ENCODE peak calls at places on chromosome 22, in eight cellular contexts. One of them, this sample, is unnamed.
A peak's percentile ranks its signal among the peaks of the same experiment; 100 is the strongest.

GRCh38 chr22:36234919-36235318 is 4.4 kb downstream of the APOL2 start:
- DNase-seq in activated effector memory CD4-positive, alpha-beta T cell treated with anti-CD3 and anti-CD28 coated beads, Interleukin-2, amount 50 U/mL, for 16 hours: no peak
- DNase-seq in Panc1: no peak
- DNase-seq in neural progenitor cell: no peak
- DNase-seq in mammary epithelial cell: no peak
- DNase-seq in activated naive CD4-positive, alpha-beta T cell: no peak
- DNase-seq in RCC 7860: no peak
- DNase-seq in fibroblast of mammary gland: no peak
- DNase-seq in this sample: no peak

GRCh38 chr22:36198482-36198881 is 3.1 kb downstream of the APOL4 start:
- DNase-seq in activated naive CD4-positive, alpha-beta T cell: no peak
- DNase-seq in fibroblast of mammary gland: no peak
- DNase-seq in mammary epithelial cell: no peak
- DNase-seq in neural progenitor cell: no peak
- DNase-seq in activated effector memory CD4-positive, alpha-beta T cell treated with anti-CD3 and anti-CD28 coated beads, Interleukin-2, amount 50 U/mL, for 16 hours: no peak
- DNase-seq in Panc1: no peak
- DNase-seq in RCC 7860: no peak
- DNase-seq in this sample: no peak

GRCh38 chr22:42670921-42671709 is 21.9 kb upstream of the CYB5R3 start:
- DNase-seq in fibroblast of mammary gland: no peak
- DNase-seq in activated naive CD4-positive, alpha-beta T cell: no peak
- DNase-seq in activated effector memory CD4-positive, alpha-beta T cell treated with anti-CD3 and anti-CD28 coated beads, Interleukin-2, amount 50 U/mL, for 16 hours: no peak
- DNase-seq in neural progenitor cell: no peak
- DNase-seq in mammary epithelial cell: no peak
- DNase-seq in RCC 7860: no peak
- DNase-seq in Panc1: no peak
- DNase-seq in this sample: no peak

GRCh38 chr22:22156716-22157499 is 87.7 kb upstream of the VPREB1 start:
- DNase-seq in Panc1: no peak
- DNase-seq in neural progenitor cell: peak; percentile 82
- DNase-seq in mammary epithelial cell: peak; percentile 43
- DNase-seq in activated naive CD4-positive, alpha-beta T cell: no peak
- DNase-seq in fibroblast of mammary gland: peak; percentile 71
- DNase-seq in activated effector memory CD4-positive, alpha-beta T cell treated with anti-CD3 and anti-CD28 coated beads, Interleukin-2, amount 50 U/mL, for 16 hours: peak; percentile 78
- DNase-seq in RCC 7860: peak; percentile 56
- DNase-seq in this sample: no peak

GRCh38 chr22:25134028-25134427 is 65.6 kb upstream of the CRYBB3 start:
- DNase-seq in fibroblast of mammary gland: no peak
- DNase-seq in activated effector memory CD4-positive, alpha-beta T cell treated with anti-CD3 and anti-CD28 coated beads, Interleukin-2, amount 50 U/mL, for 16 hours: no peak
- DNase-seq in neural progenitor cell: no peak
- DNase-seq in mammary epithelial cell: peak; percentile 62
- DNase-seq in activated naive CD4-positive, alpha-beta T cell: no peak
- DNase-seq in Panc1: no peak
- DNase-seq in RCC 7860: no peak
- DNase-seq in this sample: no peak

GRCh38 chr22:41538583-41538982 is 5.7 kb downstream of the POLR3H start:
- DNase-seq in Panc1: no peak
- DNase-seq in fibroblast of mammary gland: no peak
- DNase-seq in activated naive CD4-positive, alpha-beta T cell: no peak
- DNase-seq in mammary epithelial cell: no peak
- DNase-seq in neural progenitor cell: no peak
- DNase-seq in RCC 7860: no peak
- DNase-seq in activated effector memory CD4-positive, alpha-beta T cell treated with anti-CD3 and anti-CD28 coated beads, Interleukin-2, amount 50 U/mL, for 16 hours: no peak
- DNase-seq in this sample: no peak

GRCh38 chr22:21100149-21101032 is 54.6 kb downstream of the LRRC74B start:
- DNase-seq in RCC 7860: peak; percentile 30
- DNase-seq in activated effector memory CD4-positive, alpha-beta T cell treated with anti-CD3 and anti-CD28 coated beads, Interleukin-2, amount 50 U/mL, for 16 hours: no peak
- DNase-seq in Panc1: no peak
- DNase-seq in activated naive CD4-positive, alpha-beta T cell: no peak
- DNase-seq in fibroblast of mammary gland: peak; percentile 16
- DNase-seq in neural progenitor cell: no peak
- DNase-seq in mammary epithelial cell: no peak
- DNase-seq in this sample: no peak

GRCh38 chr22:33062402-33062801 is 4.2 kb upstream of the SYN3 start:
- DNase-seq in fibroblast of mammary gland: no peak
- DNase-seq in activated naive CD4-positive, alpha-beta T cell: no peak
- DNase-seq in RCC 7860: no peak
- DNase-seq in mammary epithelial cell: no peak
- DNase-seq in activated effector memory CD4-positive, alpha-beta T cell treated with anti-CD3 and anti-CD28 coated beads, Interleukin-2, amount 50 U/mL, for 16 hours: no peak
- DNase-seq in neural progenitor cell: no peak
- DNase-seq in Panc1: no peak
- DNase-seq in this sample: no peak

GRCh38 chr22:41001722-41002122 is 50.5 kb downstream of the RBX1 start:
- DNase-seq in RCC 7860: peak; percentile 43
- DNase-seq in activated effector memory CD4-positive, alpha-beta T cell treated with anti-CD3 and anti-CD28 coated beads, Interleukin-2, amount 50 U/mL, for 16 hours: no peak
- DNase-seq in fibroblast of mammary gland: peak; percentile 71
- DNase-seq in activated naive CD4-positive, alpha-beta T cell: no peak
- DNase-seq in Panc1: no peak
- DNase-seq in mammary epithelial cell: peak; percentile 82
- DNase-seq in neural progenitor cell: no peak
- DNase-seq in this sample: no peak

GRCh38 chr22:49962012-49962750 is 1.6 kb downstream of the PIM3 start:
- DNase-seq in activated effector memory CD4-positive, alpha-beta T cell treated with anti-CD3 and anti-CD28 coated beads, Interleukin-2, amount 50 U/mL, for 16 hours: peak; percentile 96
- DNase-seq in activated naive CD4-positive, alpha-beta T cell: peak; percentile 83
- DNase-seq in neural progenitor cell: peak; percentile 85
- DNase-seq in Panc1: no peak
- DNase-seq in mammary epithelial cell: peak; percentile 93
- DNase-seq in fibroblast of mammary gland: peak; percentile 91
- DNase-seq in RCC 7860: peak; percentile 87
- DNase-seq in this sample: peak; percentile 93

GRCh38 chr22:46731246-46732040 is 6.6 kb downstream of the CERK start:
- DNase-seq in mammary epithelial cell: peak; percentile 47
- DNase-seq in activated effector memory CD4-positive, alpha-beta T cell treated with anti-CD3 and anti-CD28 coated beads, Interleukin-2, amount 50 U/mL, for 16 hours: no peak
- DNase-seq in RCC 7860: peak; percentile 66
- DNase-seq in Panc1: no peak
- DNase-seq in activated naive CD4-positive, alpha-beta T cell: no peak
- DNase-seq in neural progenitor cell: peak; percentile 65
- DNase-seq in fibroblast of mammary gland: no peak
- DNase-seq in this sample: no peak

GRCh38 chr22:27314276-27314807 is 487.2 kb downstream of the MN1 start:
- DNase-seq in mammary epithelial cell: no peak
- DNase-seq in activated effector memory CD4-positive, alpha-beta T cell treated with anti-CD3 and anti-CD28 coated beads, Interleukin-2, amount 50 U/mL, for 16 hours: no peak
- DNase-seq in Panc1: no peak
- DNase-seq in activated naive CD4-positive, alpha-beta T cell: no peak
- DNase-seq in neural progenitor cell: no peak
- DNase-seq in RCC 7860: no peak
- DNase-seq in fibroblast of mammary gland: no peak
- DNase-seq in this sample: no peak

GRCh38 chr22:22593964-22594656 is 35.0 kb upstream of the PRAME start:
- DNase-seq in RCC 7860: peak; percentile 32
- DNase-seq in mammary epithelial cell: peak; percentile 8
- DNase-seq in Panc1: peak; percentile 20
- DNase-seq in neural progenitor cell: peak; percentile 75
- DNase-seq in activated naive CD4-positive, alpha-beta T cell: no peak
- DNase-seq in fibroblast of mammary gland: peak; percentile 62
- DNase-seq in activated effector memory CD4-positive, alpha-beta T cell treated with anti-CD3 and anti-CD28 coated beads, Interleukin-2, amount 50 U/mL, for 16 hours: peak; percentile 81
- DNase-seq in this sample: no peak

GRCh38 chr22:46934746-46935491 is 172.5 kb downstream of the TBC1D22A start:
- DNase-seq in activated effector memory CD4-positive, alpha-beta T cell treated with anti-CD3 and anti-CD28 coated beads, Interleukin-2, amount 50 U/mL, for 16 hours: no peak
- DNase-seq in mammary epithelial cell: peak; percentile 94
- DNase-seq in activated naive CD4-positive, alpha-beta T cell: no peak
- DNase-seq in neural progenitor cell: no peak
- DNase-seq in Panc1: peak; percentile 51
- DNase-seq in fibroblast of mammary gland: peak; percentile 94
- DNase-seq in RCC 7860: peak; percentile 97
- DNase-seq in this sample: no peak

GRCh38 chr22:19108807-19109197 is 13.4 kb downstream of the DGCR2 start:
- DNase-seq in activated effector memory CD4-positive, alpha-beta T cell treated with anti-CD3 and anti-CD28 coated beads, Interleukin-2, amount 50 U/mL, for 16 hours: peak; percentile 59
- DNase-seq in RCC 7860: no peak
- DNase-seq in Panc1: no peak
- DNase-seq in neural progenitor cell: no peak
- DNase-seq in mammary epithelial cell: peak; percentile 54
- DNase-seq in activated naive CD4-positive, alpha-beta T cell: no peak
- DNase-seq in fibroblast of mammary gland: no peak
- DNase-seq in this sample: no peak

GRCh38 chr22:20396639-20397038 is 2.7 kb downstream of the ZNF74 start:
- DNase-seq in neural progenitor cell: no peak
- DNase-seq in fibroblast of mammary gland: peak; percentile 82
- DNase-seq in activated effector memory CD4-positive, alpha-beta T cell treated with anti-CD3 and anti-CD28 coated beads, Interleukin-2, amount 50 U/mL, for 16 hours: peak; percentile 45
- DNase-seq in mammary epithelial cell: no peak
- DNase-seq in RCC 7860: no peak
- DNase-seq in activated naive CD4-positive, alpha-beta T cell: no peak
- DNase-seq in Panc1: no peak
- DNase-seq in this sample: no peak

GRCh38 chr22:48507595-48508350 is 1319.9 kb downstream of the BRD1 start:
- DNase-seq in RCC 7860: no peak
- DNase-seq in activated naive CD4-positive, alpha-beta T cell: no peak
- DNase-seq in activated effector memory CD4-positive, alpha-beta T cell treated with anti-CD3 and anti-CD28 coated beads, Interleukin-2, amount 50 U/mL, for 16 hours: no peak
- DNase-seq in mammary epithelial cell: no peak
- DNase-seq in Panc1: no peak
- DNase-seq in fibroblast of mammary gland: no peak
- DNase-seq in neural progenitor cell: no peak
- DNase-seq in this sample: no peak

GRCh38 chr22:35601743-35602633 is 15.1 kb downstream of the MB start:
- DNase-seq in Panc1: no peak
- DNase-seq in RCC 7860: peak; percentile 84
- DNase-seq in mammary epithelial cell: peak; percentile 95
- DNase-seq in neural progenitor cell: no peak
- DNase-seq in activated effector memory CD4-positive, alpha-beta T cell treated with anti-CD3 and anti-CD28 coated beads, Interleukin-2, amount 50 U/mL, for 16 hours: no peak
- DNase-seq in fibroblast of mammary gland: peak; percentile 74
- DNase-seq in activated naive CD4-positive, alpha-beta T cell: no peak
- DNase-seq in this sample: no peak

GRCh38 chr22:22995166-22995565 is 75.2 kb upstream of the GNAZ start:
- DNase-seq in activated naive CD4-positive, alpha-beta T cell: no peak
- DNase-seq in activated effector memory CD4-positive, alpha-beta T cell treated with anti-CD3 and anti-CD28 coated beads, Interleukin-2, amount 50 U/mL, for 16 hours: no peak
- DNase-seq in fibroblast of mammary gland: no peak
- DNase-seq in mammary epithelial cell: no peak
- DNase-seq in neural progenitor cell: no peak
- DNase-seq in RCC 7860: no peak
- DNase-seq in Panc1: no peak
- DNase-seq in this sample: no peak

GRCh38 chr22:48425091-48425506 is 1402.6 kb downstream of the BRD1 start:
- DNase-seq in fibroblast of mammary gland: no peak
- DNase-seq in Panc1: no peak
- DNase-seq in activated naive CD4-positive, alpha-beta T cell: no peak
- DNase-seq in mammary epithelial cell: no peak
- DNase-seq in neural progenitor cell: no peak
- DNase-seq in activated effector memory CD4-positive, alpha-beta T cell treated with anti-CD3 and anti-CD28 coated beads, Interleukin-2, amount 50 U/mL, for 16 hours: peak; percentile 59
- DNase-seq in RCC 7860: no peak
- DNase-seq in this sample: no peak

GRCh38 chr22:37187552-37187890 is 526 bp downstream of the C1QTNF6 start:
- DNase-seq in mammary epithelial cell: peak; percentile 41
- DNase-seq in activated naive CD4-positive, alpha-beta T cell: no peak
- DNase-seq in neural progenitor cell: no peak
- DNase-seq in Panc1: no peak
- DNase-seq in RCC 7860: peak; percentile 60
- DNase-seq in activated effector memory CD4-positive, alpha-beta T cell treated with anti-CD3 and anti-CD28 coated beads, Interleukin-2, amount 50 U/mL, for 16 hours: no peak
- DNase-seq in fibroblast of mammary gland: peak; percentile 68
- DNase-seq in this sample: no peak

GRCh38 chr22:48784701-48785503 is 1042.8 kb downstream of the BRD1 start:
- DNase-seq in activated effector memory CD4-positive, alpha-beta T cell treated with anti-CD3 and anti-CD28 coated beads, Interleukin-2, amount 50 U/mL, for 16 hours: peak; percentile 33
- DNase-seq in mammary epithelial cell: no peak
- DNase-seq in neural progenitor cell: no peak
- DNase-seq in Panc1: no peak
- DNase-seq in RCC 7860: no peak
- DNase-seq in activated naive CD4-positive, alpha-beta T cell: no peak
- DNase-seq in fibroblast of mammary gland: no peak
- DNase-seq in this sample: no peak

GRCh38 chr22:19178065-19178658 is 374 bp downstream of the SLC25A1 start:
- DNase-seq in Panc1: no peak
- DNase-seq in mammary epithelial cell: peak; percentile 47
- DNase-seq in activated naive CD4-positive, alpha-beta T cell: no peak
- DNase-seq in RCC 7860: no peak
- DNase-seq in neural progenitor cell: peak; percentile 83
- DNase-seq in fibroblast of mammary gland: peak; percentile 11
- DNase-seq in activated effector memory CD4-positive, alpha-beta T cell treated with anti-CD3 and anti-CD28 coated beads, Interleukin-2, amount 50 U/mL, for 16 hours: peak; percentile 85
- DNase-seq in this sample: no peak

GRCh38 chr22:17121235-17122195 is at the start of gene TMEM121B:
- DNase-seq in Panc1: no peak
- DNase-seq in activated effector memory CD4-positive, alpha-beta T cell treated with anti-CD3 and anti-CD28 coated beads, Interleukin-2, amount 50 U/mL, for 16 hours: no peak
- DNase-seq in activated naive CD4-positive, alpha-beta T cell: no peak
- DNase-seq in mammary epithelial cell: peak; percentile 44
- DNase-seq in neural progenitor cell: peak; percentile 96
- DNase-seq in fibroblast of mammary gland: peak; percentile 50
- DNase-seq in RCC 7860: no peak
- DNase-seq in this sample: peak; percentile 25

GRCh38 chr22:45067731-45068130 is 57.9 kb upstream of the PHF21B start:
- DNase-seq in Panc1: no peak
- DNase-seq in activated naive CD4-positive, alpha-beta T cell: no peak
- DNase-seq in RCC 7860: no peak
- DNase-seq in activated effector memory CD4-positive, alpha-beta T cell treated with anti-CD3 and anti-CD28 coated beads, Interleukin-2, amount 50 U/mL, for 16 hours: no peak
- DNase-seq in neural progenitor cell: no peak
- DNase-seq in mammary epithelial cell: no peak
- DNase-seq in fibroblast of mammary gland: peak; percentile 61
- DNase-seq in this sample: no peak

GRCh38 chr22:39617342-39617741 is 46.8 kb downstream of the CACNA1I start:
- DNase-seq in fibroblast of mammary gland: no peak
- DNase-seq in neural progenitor cell: no peak
- DNase-seq in activated effector memory CD4-positive, alpha-beta T cell treated with anti-CD3 and anti-CD28 coated beads, Interleukin-2, amount 50 U/mL, for 16 hours: peak; percentile 66
- DNase-seq in mammary epithelial cell: no peak
- DNase-seq in RCC 7860: no peak
- DNase-seq in Panc1: no peak
- DNase-seq in activated naive CD4-positive, alpha-beta T cell: no peak
- DNase-seq in this sample: no peak

GRCh38 chr22:40019100-40019499 is 24.3 kb downstream of the FAM83F start:
- DNase-seq in mammary epithelial cell: peak; percentile 75
- DNase-seq in activated naive CD4-positive, alpha-beta T cell: no peak
- DNase-seq in RCC 7860: no peak
- DNase-seq in fibroblast of mammary gland: no peak
- DNase-seq in neural progenitor cell: no peak
- DNase-seq in Panc1: no peak
- DNase-seq in activated effector memory CD4-positive, alpha-beta T cell treated with anti-CD3 and anti-CD28 coated beads, Interleukin-2, amount 50 U/mL, for 16 hours: no peak
- DNase-seq in this sample: no peak

This sample was measured in ovary.